ENCODE peak calls at places on chromosome 13, in ten cellular contexts. L, E, Z, V, D, Y, K, X, N and O are unnamed samples.

GRCh38 chr13:113531041-113531873 is 40.7 kb upstream of the DCUN1D2 start:
- DNase-seq in L (no peak), E (no peak), Z (no peak), V (no peak), D (no peak), Y (no peak), K (no peak), X (no peak), N (no peak), O (no peak)

GRCh38 chr13:79711631-79712030 is 230.7 kb downstream of the NDFIP2 start:
- DNase-seq in L (no peak), E (no peak), Z (no peak), V (no peak), D (no peak), Y (no peak), K (no peak), X (no peak), N (no peak), O (no peak)

GRCh38 chr13:38656699-38657098 is 30.2 kb upstream of the FREM2 start:
- DNase-seq in L (no peak), E (peak; percentile 47), Z (no peak), V (no peak), D (no peak), Y (no peak), K (no peak), X (no peak), N (no peak), O (no peak)

GRCh38 chr13:41186481-41186880 is 7.9 kb downstream of the KBTBD7 start:
- DNase-seq in L (no peak), E (no peak), Z (no peak), V (no peak), D (no peak), Y (no peak), K (no peak), X (no peak), N (no peak), O (no peak)

GRCh38 chr13:55244991-55245644 is 1895.6 kb upstream of the PRR20A start:
- DNase-seq in L (no peak), E (no peak), Z (peak; percentile 1), V (no peak), D (no peak), Y (no peak), K (peak; percentile 46), X (no peak), N (no peak), O (no peak)

GRCh38 chr13:110257408-110257807 is 49.5 kb downstream of the COL4A1 start:
- DNase-seq in L (no peak), E (no peak), Z (no peak), V (no peak), D (no peak), Y (no peak), K (no peak), X (no peak), N (no peak), O (no peak)

GRCh38 chr13:24280722-24281121 is 28.7 kb upstream of the C1QTNF9 start:
- DNase-seq in L (no peak), E (no peak), Z (no peak), V (no peak), D (peak; percentile 57), Y (no peak), K (no peak), X (no peak), N (no peak), O (peak; percentile 67)

GRCh38 chr13:48475230-48475629 is 57.6 kb downstream of the RCBTB2 start:
- DNase-seq in L (no peak), E (no peak), Z (no peak), V (no peak), D (no peak), Y (no peak), K (no peak), X (no peak), N (no peak), O (no peak)

GRCh38 chr13:112246731-112247470 is 129.3 kb upstream of the SPACA7 start:
- DNase-seq in L (no peak), E (no peak), Z (no peak), V (no peak), D (no peak), Y (no peak), K (no peak), X (no peak), N (no peak), O (no peak)

GRCh38 chr13:63435668-63436275 is 2020.1 kb upstream of the PCDH20 start:
- DNase-seq in L (peak; percentile 100), E (no peak), Z (peak; percentile 96), V (peak; percentile 92), D (no peak), Y (no peak), K (peak; percentile 68), X (peak; percentile 18), N (no peak), O (no peak)

GRCh38 chr13:110347535-110348308 is 40.6 kb downstream of the COL4A2 start:
- DNase-seq in L (peak; percentile 96), E (no peak), Z (peak; percentile 99), V (peak; percentile 95), D (no peak), Y (no peak), K (peak; percentile 92), X (no peak), N (no peak), O (no peak)

GRCh38 chr13:77207943-77208342 is 119.0 kb downstream of the MYCBP2 start:
- DNase-seq in L (peak; percentile 92), E (no peak), Z (peak; percentile 51), V (no peak), D (no peak), Y (no peak), K (no peak), X (no peak), N (no peak), O (no peak)

GRCh38 chr13:26112843-26113242 is 61.0 kb upstream of the SHISA2 start:
- DNase-seq in L (no peak), E (no peak), Z (peak; percentile 7), V (no peak), D (no peak), Y (no peak), K (peak; percentile 2), X (no peak), N (no peak), O (no peak)

DNA sequence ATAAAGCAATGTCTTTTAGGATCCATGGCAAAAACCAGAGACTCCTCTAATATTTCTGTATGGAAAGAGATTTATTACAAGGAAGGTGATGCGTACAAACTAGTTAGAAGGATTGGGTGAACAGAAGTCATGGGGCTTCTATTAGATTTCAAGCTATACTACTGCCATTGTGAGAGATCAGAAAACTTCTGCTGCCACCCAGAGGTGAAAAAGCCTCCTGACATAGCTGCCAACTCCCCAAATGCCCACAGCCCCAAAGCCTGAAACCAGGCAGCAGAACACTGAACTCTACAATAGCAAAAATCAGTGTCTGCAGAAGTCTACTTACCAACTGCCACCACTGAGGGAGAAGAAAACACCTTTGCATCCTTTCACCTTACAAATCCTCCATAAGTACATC is 379.0 kb upstream of the MIR17HG start:
- DNase-seq in L (peak; percentile 7), E (no peak), Z (peak; percentile 1), V (no peak), D (peak; percentile 4), Y (peak; percentile 4), K (peak; percentile 46), X (no peak), N (no peak), O (no peak)
- TF ChIP-seq CTCF in L (no peak), E (peak; percentile 11), Z (no peak), V (peak; percentile 72), D (no peak), Y (peak; percentile 18), K (peak; percentile 40), X (peak; percentile 62), N (no peak), O (no peak)

GRCh38 chr13:46010148-46010547 is 42.4 kb downstream of the ZC3H13 start:
- DNase-seq in L (no peak), E (no peak), Z (peak; percentile 14), V (no peak), D (no peak), Y (no peak), K (peak; percentile 17), X (no peak), N (no peak), O (no peak)
- TF ChIP-seq CTCF in L (peak; percentile 8), E (no peak), Z (peak; percentile 35), V (peak; percentile 37), D (no peak), Y (peak; percentile 14), K (peak; percentile 11), X (peak; percentile 32), N (no peak), O (no peak)

GRCh38 chr13:93689333-93689732 is 462.7 kb downstream of the GPC6 start:
- DNase-seq in L (peak; percentile 43), E (no peak), Z (no peak), V (no peak), D (no peak), Y (no peak), K (no peak), X (no peak), N (no peak), O (no peak)

GRCh38 chr13:93685900-93686299 is 459.3 kb downstream of the GPC6 start:
- DNase-seq in L (no peak), E (no peak), Z (no peak), V (no peak), D (no peak), Y (no peak), K (no peak), X (no peak), N (no peak), O (no peak)

GRCh38 chr13:93690139-93690538 is 463.5 kb downstream of the GPC6 start:
- DNase-seq in L (no peak), E (no peak), Z (peak; percentile 38), V (no peak), D (no peak), Y (no peak), K (peak; percentile 50), X (no peak), N (no peak), O (no peak)

GRCh38 chr13:93686399-93686798 is 459.8 kb downstream of the GPC6 start:
- DNase-seq in L (no peak), E (no peak), Z (no peak), V (no peak), D (no peak), Y (no peak), K (no peak), X (no peak), N (no peak), O (no peak)

GRCh38 chr13:93687261-93687660 is 460.7 kb downstream of the GPC6 start:
- DNase-seq in L (peak; percentile 57), E (no peak), Z (no peak), V (no peak), D (no peak), Y (no peak), K (no peak), X (no peak), N (no peak), O (no peak)
- TF ChIP-seq CTCF in L (no peak), E (no peak), Z (no peak), V (no peak), D (no peak), Y (no peak), K (no peak), X (no peak), N (no peak), O (no peak)

DNA sequence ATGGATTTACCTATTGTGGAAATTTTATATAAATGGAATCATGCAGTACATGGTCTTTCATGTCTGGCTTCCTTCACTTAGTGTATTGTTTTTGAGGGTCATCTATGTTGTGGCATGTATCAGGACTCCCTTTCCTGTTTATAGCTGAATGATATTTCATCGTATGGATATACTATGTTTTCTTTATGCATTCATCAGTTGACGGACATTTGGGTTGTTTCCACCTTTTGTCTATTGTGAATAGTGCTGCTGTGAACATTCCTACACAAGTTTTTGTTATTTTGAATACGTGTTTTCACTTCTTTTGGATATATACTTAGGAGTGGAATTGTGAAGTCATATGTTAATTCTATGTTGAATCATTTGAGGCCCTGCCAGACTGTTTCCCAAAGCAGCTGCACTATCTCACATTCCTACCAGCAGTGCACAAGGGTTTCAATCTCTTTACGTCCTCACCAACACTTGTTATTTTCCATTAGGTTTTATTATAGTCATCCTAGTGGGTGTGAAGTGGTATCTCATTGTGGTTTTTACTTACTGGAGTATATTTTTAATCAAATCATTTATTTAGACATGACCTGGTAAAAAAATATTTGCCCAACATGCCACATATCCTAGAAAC is 262.7 kb downstream of the DLEU7 start:
- DNase-seq in L (peak; percentile 98), E (no peak), Z (peak; percentile 82), V (no peak), D (no peak), Y (no peak), K (no peak), X (no peak), N (no peak), O (no peak)
- TF ChIP-seq CTCF in L (peak; percentile 21), E (no peak), Z (peak; percentile 36), V (no peak), D (no peak), Y (no peak), K (no peak), X (no peak), N (no peak), O (no peak)